ENCODE peak calls at places on chromosomes 12 and 14, in seven cellular contexts. P, C, T, K, E, X and U are unnamed samples.

GRCh38 chr12:93376436-93377251 is 1.1 kb upstream of the NUDT4 start:
- DNase-seq in C (no peak), K (no peak), E (peak; percentile 22), X (no peak), P (peak; percentile 71), T (peak; percentile 59), U (peak; percentile 65)

GRCh38 chr12:114864688-114865685 is 181.0 kb upstream of the TBX3 start:
- DNase-seq in P (no peak), X (no peak), K (no peak), T (peak; percentile 37), C (no peak), E (no peak), U (no peak)

GRCh38 chr12:79420146-79420618 is 270.6 kb downstream of the PAWR start:
- DNase-seq in T (peak; percentile 97), C (no peak), K (no peak), P (no peak), X (peak; percentile 57), E (no peak), U (no peak)

GRCh38 chr14:75661499-75661814 is 411 bp downstream of the TTLL5 start:
- DNase-seq in X (no peak), T (no peak), C (no peak), K (no peak), P (no peak), E (no peak), U (no peak)

GRCh38 chr12:15605886-15606590 is 183.2 kb downstream of the EPS8 start:
- DNase-seq in P (peak; percentile 33), T (no peak), X (no peak), K (no peak), E (no peak), C (no peak), U (no peak)

GRCh38 chr12:25583545-25583944 is 30.5 kb upstream of the LMNTD1 start:
- DNase-seq in X (no peak), P (no peak), T (peak; percentile 87), C (no peak), E (peak; percentile 27), K (no peak), U (no peak)

GRCh38 chr12:14699923-14700322 is 3.5 kb upstream of the GUCY2C start:
- DNase-seq in E (no peak), K (no peak), T (no peak), C (no peak), X (no peak), P (no peak), U (no peak)

GRCh38 chr12:121943926-121944325 is 25.5 kb downstream of the CFAP251 start:
- DNase-seq in P (no peak), C (no peak), K (no peak), X (no peak), T (no peak), E (no peak), U (no peak)

GRCh38 chr12:68675098-68675842 is 11.5 kb upstream of the NUP107 start:
- DNase-seq in E (no peak), C (no peak), X (no peak), T (no peak), P (no peak), K (peak; percentile 37), U (peak; percentile 54)